ENCODE peak calls at places on chromosome 16, in seven cellular contexts. One of them, this sample, is unnamed.

GRCh38 chr16:72470541-72470940 is 298.6 kb upstream of the PMFBP1 start:
- DNase-seq in IMR-90: no peak
- DNase-seq in H1: no peak
- DNase-seq in GM12878: no peak
- DNase-seq in K562: no peak
- DNase-seq in HepG2: no peak
- DNase-seq in HCT116: no peak
- DNase-seq in this sample: no peak

GRCh38 chr16:83273504-83274173 is 534.1 kb upstream of the HSBP1 start:
- DNase-seq in IMR-90: no peak
- DNase-seq in H1: no peak
- DNase-seq in GM12878: no peak
- DNase-seq in K562: no peak
- DNase-seq in HepG2: no peak
- DNase-seq in HCT116: no peak
- DNase-seq in this sample: no peak

GRCh38 chr16:29899516-29900101 is at the start of gene SEZ6L2:
- DNase-seq in IMR-90: peak; percentile 86
- DNase-seq in H1: peak; percentile 86
- DNase-seq in GM12878: no peak
- DNase-seq in K562: peak; percentile 76
- DNase-seq in HepG2: peak; percentile 94
- DNase-seq in HCT116: peak; percentile 90
- DNase-seq in this sample: peak; percentile 95

GRCh38 chr16:87653234-87653633 is 50.9 kb downstream of the JPH3 start:
- DNase-seq in IMR-90: peak; percentile 2
- DNase-seq in H1: no peak
- DNase-seq in GM12878: no peak
- DNase-seq in K562: peak; percentile 49
- DNase-seq in HepG2: peak; percentile 38
- DNase-seq in HCT116: peak; percentile 54
- DNase-seq in this sample: peak; percentile 66

GRCh38 chr16:72997141-72997542 is 50.8 kb downstream of the ZFHX3 start:
- DNase-seq in IMR-90: peak; percentile 18
- DNase-seq in H1: no peak
- DNase-seq in GM12878: no peak
- DNase-seq in K562: no peak
- DNase-seq in HepG2: no peak
- DNase-seq in HCT116: no peak
- DNase-seq in this sample: no peak

GRCh38 chr16:3364774-3365427 is 9.2 kb downstream of the OR2C1 start:
- DNase-seq in IMR-90: peak; percentile 95
- DNase-seq in H1: no peak
- DNase-seq in GM12878: peak; percentile 50
- DNase-seq in K562: no peak
- DNase-seq in HepG2: peak; percentile 94
- DNase-seq in HCT116: no peak
- DNase-seq in this sample: peak; percentile 85

GRCh38 chr16:10093564-10093963 is 88.7 kb downstream of the GRIN2A start:
- DNase-seq in IMR-90: no peak
- DNase-seq in H1: no peak
- DNase-seq in GM12878: no peak
- DNase-seq in K562: no peak
- DNase-seq in HepG2: no peak
- DNase-seq in HCT116: no peak
- DNase-seq in this sample: no peak

GRCh38 chr16:54268766-54269165 is 17.8 kb downstream of the IRX3 start:
- DNase-seq in IMR-90: no peak
- DNase-seq in H1: no peak
- DNase-seq in GM12878: no peak
- DNase-seq in K562: no peak
- DNase-seq in HepG2: no peak
- DNase-seq in HCT116: no peak
- DNase-seq in this sample: no peak

GRCh38 chr16:716250-716607 is 1.3 kb downstream of the METRN start:
- DNase-seq in IMR-90: no peak
- DNase-seq in H1: no peak
- DNase-seq in GM12878: no peak
- DNase-seq in K562: peak; percentile 72
- DNase-seq in HepG2: peak; percentile 80
- DNase-seq in HCT116: no peak
- DNase-seq in this sample: peak; percentile 86

GRCh38 chr16:67393111-67393789 is at the start of gene TPPP3:
- DNase-seq in IMR-90: peak; percentile 76
- DNase-seq in H1: no peak
- DNase-seq in GM12878: no peak
- DNase-seq in K562: peak; percentile 94
- DNase-seq in HepG2: peak; percentile 77
- DNase-seq in HCT116: no peak
- DNase-seq in this sample: peak; percentile 98

GRCh38 chr16:35525979-35526590 is 2066.7 kb downstream of the TP53TG3F start:
- DNase-seq in IMR-90: no peak
- DNase-seq in H1: no peak
- DNase-seq in GM12878: no peak
- DNase-seq in K562: no peak
- DNase-seq in HepG2: no peak
- DNase-seq in HCT116: no peak
- DNase-seq in this sample: peak; percentile 59

GRCh38 chr16:1088295-1089170 is 7.5 kb downstream of the C1QTNF8 start:
- DNase-seq in IMR-90: no peak
- DNase-seq in H1: no peak
- DNase-seq in GM12878: no peak
- DNase-seq in K562: no peak
- DNase-seq in HepG2: peak; percentile 25
- DNase-seq in HCT116: no peak
- DNase-seq in this sample: no peak

GRCh38 chr16:9860876-9861275 is 321.4 kb downstream of the GRIN2A start:
- DNase-seq in IMR-90: no peak
- DNase-seq in H1: no peak
- DNase-seq in GM12878: no peak
- DNase-seq in K562: no peak
- DNase-seq in HepG2: no peak
- DNase-seq in HCT116: no peak
- DNase-seq in this sample: no peak

GRCh38 chr16:47475786-47476185 is 14.7 kb downstream of the PHKB start:
- DNase-seq in IMR-90: peak; percentile 49
- DNase-seq in H1: no peak
- DNase-seq in GM12878: no peak
- DNase-seq in K562: no peak
- DNase-seq in HepG2: peak; percentile 93
- DNase-seq in HCT116: no peak
- DNase-seq in this sample: no peak

DNA sequence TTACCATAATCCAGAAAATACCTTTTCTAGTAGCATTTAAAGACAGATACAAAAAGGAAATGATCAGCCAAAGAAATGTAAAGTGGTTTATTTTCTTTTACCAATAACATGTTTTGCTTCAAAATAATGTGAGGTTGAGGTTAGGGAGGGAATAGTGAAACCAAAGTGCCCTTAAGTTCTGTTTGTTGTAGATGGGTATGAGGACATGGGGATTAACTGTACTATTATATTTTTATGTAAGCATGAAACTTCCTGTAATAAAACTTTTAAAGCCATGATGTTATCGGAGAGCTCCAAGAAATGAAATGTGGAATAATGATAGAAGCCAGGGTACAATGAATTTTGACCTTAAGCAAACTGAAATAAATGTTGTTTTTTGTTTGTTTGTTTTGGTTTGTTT is 9.9 kb downstream of the C16orf46 start:
- DNase-seq in IMR-90: no peak
- DNase-seq in H1: no peak
- DNase-seq in GM12878: no peak
- DNase-seq in K562: no peak
- DNase-seq in HepG2: no peak
- DNase-seq in HCT116: no peak
- DNase-seq in this sample: no peak
- H2AFZ ChIP-seq in IMR-90: no peak overlapping the region
- H2AFZ ChIP-seq in H1: no peak overlapping the region
- H2AFZ ChIP-seq in GM12878: no peak overlapping the region
- H2AFZ ChIP-seq in K562: no peak overlapping the region
- H2AFZ ChIP-seq in HepG2: no peak overlapping the region
- H2AFZ ChIP-seq in HCT116: no peak overlapping the region
- H2AFZ ChIP-seq in this sample: no peak overlapping the region

GRCh38 chr16:58331024-58331707 is 36.3 kb upstream of the PRSS54 start:
- DNase-seq in IMR-90: no peak
- DNase-seq in H1: no peak
- DNase-seq in GM12878: no peak
- DNase-seq in K562: peak; percentile 44
- DNase-seq in HepG2: no peak
- DNase-seq in HCT116: no peak
- DNase-seq in this sample: no peak

GRCh38 chr16:58337090-58337444 is 42.2 kb upstream of the PRSS54 start:
- DNase-seq in IMR-90: no peak
- DNase-seq in H1: no peak
- DNase-seq in GM12878: no peak
- DNase-seq in K562: no peak
- DNase-seq in HepG2: no peak
- DNase-seq in HCT116: no peak
- DNase-seq in this sample: no peak

GRCh38 chr16:58336332-58337089 is 41.7 kb upstream of the PRSS54 start:
- DNase-seq in IMR-90: peak; percentile 61
- DNase-seq in H1: peak; percentile 79
- DNase-seq in GM12878: peak; percentile 51
- DNase-seq in K562: peak; percentile 89
- DNase-seq in HepG2: peak; percentile 78
- DNase-seq in HCT116: peak; percentile 77
- DNase-seq in this sample: peak; percentile 73

GRCh38 chr16:58333937-58334336 is 39.1 kb upstream of the PRSS54 start:
- DNase-seq in IMR-90: no peak
- DNase-seq in H1: no peak
- DNase-seq in GM12878: no peak
- DNase-seq in K562: no peak
- DNase-seq in HepG2: peak; percentile 21
- DNase-seq in HCT116: no peak
- DNase-seq in this sample: no peak

GRCh38 chr16:58332997-58333700 is 38.3 kb upstream of the PRSS54 start:
- DNase-seq in IMR-90: no peak
- DNase-seq in H1: no peak
- DNase-seq in GM12878: no peak
- DNase-seq in K562: peak; percentile 15
- DNase-seq in HepG2: no peak
- DNase-seq in HCT116: no peak
- DNase-seq in this sample: no peak
- TF ChIP-seq RAD21 in IMR-90: no peak
- TF ChIP-seq RAD21 in H1: no peak
- TF ChIP-seq RAD21 in GM12878: no peak
- TF ChIP-seq RAD21 in K562: no peak
- TF ChIP-seq RAD21 in HepG2: no peak
- TF ChIP-seq RAD21 in HCT116: no peak
- TF ChIP-seq RAD21 in this sample: no peak

GRCh38 chr16:11672206-11673090 is 4.2 kb downstream of the SNN start:
- DNase-seq in IMR-90: no peak
- DNase-seq in H1: no peak
- DNase-seq in GM12878: peak; percentile 39
- DNase-seq in K562: no peak
- DNase-seq in HepG2: no peak
- DNase-seq in HCT116: no peak
- DNase-seq in this sample: no peak
- H3K4me2 ChIP-seq in IMR-90: no peak overlapping the region
- H3K4me2 ChIP-seq in H1: no peak overlapping the region
- H3K4me2 ChIP-seq in GM12878: peak overlapping the region; percentile 93
- H3K4me2 ChIP-seq in K562: no peak overlapping the region
- H3K4me2 ChIP-seq in HepG2: no peak overlapping the region
- H3K4me2 ChIP-seq in HCT116: no peak overlapping the region
- H3K4me2 ChIP-seq in this sample: no peak overlapping the region

DNA sequence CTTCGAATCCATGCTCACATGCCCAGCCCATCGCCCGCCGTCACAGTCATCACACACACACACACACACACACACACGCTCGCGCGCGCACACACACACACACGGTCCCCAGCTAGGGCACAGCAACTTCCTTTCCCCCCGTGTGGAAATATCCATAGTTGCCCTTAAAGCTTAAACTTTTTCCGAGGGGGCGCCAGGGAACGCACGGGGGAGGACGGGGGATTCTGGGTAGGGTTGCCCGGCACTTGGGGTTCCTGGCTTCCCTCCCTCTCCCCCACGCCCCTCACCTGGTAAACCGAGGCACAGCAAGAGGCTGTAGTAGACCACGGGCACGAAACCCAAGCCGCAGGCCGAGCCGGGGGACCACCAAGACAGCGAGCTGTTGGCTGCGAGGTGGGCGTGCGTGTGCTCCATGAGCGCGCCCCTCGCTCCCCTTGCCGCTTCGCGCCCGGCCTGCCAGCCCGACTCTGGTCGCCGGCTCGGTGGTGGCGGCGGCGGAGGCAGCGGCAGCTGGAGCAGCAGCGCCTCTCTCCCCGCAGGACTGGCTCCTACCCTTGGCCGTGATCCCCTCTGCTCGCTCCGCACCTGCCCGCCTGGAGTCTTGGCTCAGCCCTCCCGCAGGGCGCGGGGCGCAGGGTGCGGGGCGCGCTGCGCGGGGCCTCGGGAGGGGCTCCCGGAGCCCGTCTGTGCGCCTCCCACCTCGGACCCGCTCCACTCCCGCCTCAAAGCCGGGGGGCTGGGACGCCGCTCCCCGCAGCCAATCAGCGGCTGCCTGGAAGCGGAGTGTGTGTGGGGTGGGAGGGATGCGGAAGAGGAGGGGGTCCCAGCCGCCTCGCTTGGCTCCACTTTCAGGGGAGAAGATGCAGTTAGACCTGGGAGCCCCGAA is at the start of gene GPR139:
- DNase-seq in IMR-90: no peak
- DNase-seq in H1: no peak
- DNase-seq in GM12878: no peak
- DNase-seq in K562: no peak
- DNase-seq in HepG2: no peak
- DNase-seq in HCT116: no peak
- DNase-seq in this sample: peak; percentile 66
- H2AFZ ChIP-seq in IMR-90: peak within 1 kb of the TSS; percentile 21
- H2AFZ ChIP-seq in H1: peak within 1 kb of the TSS; percentile 67
- H2AFZ ChIP-seq in GM12878: no peak within 1 kb of the TSS
- H2AFZ ChIP-seq in K562: no peak within 1 kb of the TSS
- H2AFZ ChIP-seq in HepG2: no peak within 1 kb of the TSS
- H2AFZ ChIP-seq in HCT116: no peak within 1 kb of the TSS
- H2AFZ ChIP-seq in this sample: no peak within 1 kb of the TSS